ENCODE peak calls at places on chromosomes 1 and 21, in four cellular contexts. P is CD4-positive, alpha-beta memory T cell; B is T-helper 1 cell; Z is astrocyte of the hippocampus. M is an unnamed sample.

GRCh38 chr1:25715888-25716287 is 84.1 kb upstream of the SELENON start:
- DNase-seq in Z (no peak), B (no peak), P (no peak), M (no peak)

GRCh38 chr1:24892188-24893153 is 37.6 kb downstream of the RUNX3 start:
- DNase-seq in B (no peak), Z (no peak), P (no peak), M (no peak)

GRCh38 chr1:189431437-189431836 is 1046.2 kb downstream of the BRINP3 start:
- DNase-seq in B (no peak), Z (peak; percentile 16), P (no peak), M (no peak)

GRCh38 chr1:201461193-201461657 is 7.8 kb downstream of the PHLDA3 start:
- DNase-seq in Z (peak; percentile 95), P (no peak), B (no peak), M (peak; percentile 99)

GRCh38 chr1:46300673-46301405 is 2.6 kb downstream of the LRRC41 start:
- DNase-seq in Z (peak; percentile 50), B (no peak), P (no peak), M (peak; percentile 33)

GRCh38 chr1:234565132-234565531 is 44.8 kb downstream of the IRF2BP2 start:
- DNase-seq in B (no peak), Z (peak; percentile 48), P (no peak), M (no peak)

GRCh38 chr1:208177656-208178055 is 66.5 kb downstream of the PLXNA2 start:
- DNase-seq in B (no peak), Z (no peak), P (no peak), M (no peak)

GRCh38 chr1:230819976-230820375 is 48.3 kb downstream of the C1orf198 start:
- DNase-seq in B (no peak), Z (no peak), P (no peak), M (no peak)

GRCh38 chr1:246618240-246618639 is 52.0 kb downstream of the CNST start:
- DNase-seq in Z (no peak), P (no peak), B (no peak), M (no peak)

GRCh38 chr1:160819186-160819585 is 23.2 kb downstream of the LY9 start:
- DNase-seq in B (no peak), P (no peak), Z (no peak), M (no peak)

GRCh38 chr21:15520811-15521643 is 208.8 kb upstream of the USP25 start:
- DNase-seq in Z (no peak), P (peak; percentile 16), B (no peak), M (peak; percentile 8)